ENCODE peak calls at places on chromosomes 12 and 14, in five cellular contexts. M is heart left ventricle; S is foreskin melanocyte; C is OCI-M1; W is activated T-cell treated with anti-CD3 and anti-CD28 coated beads, Interleukin-2, amount 50 U/mL, for 72 hours. A is an unnamed sample.

GRCh38 chr14:72610096-72610830 is 283.6 kb downstream of the DPF3 start:
- DNase-seq in M (no peak), S (no peak), C (no peak), W (no peak), A (no peak)

GRCh38 chr12:62021808-62022207 is 238.4 kb upstream of the USP15 start:
- DNase-seq in M (no peak), S (no peak), C (peak; percentile 13), W (no peak), A (no peak)

GRCh38 chr12:104669057-104669770 is 212.5 kb downstream of the CHST11 start:
- DNase-seq in M (peak; percentile 70), S (peak; percentile 94), C (no peak), W (no peak), A (peak; percentile 81)

GRCh38 chr12:104699489-104700194 is 242.9 kb downstream of the CHST11 start:
- DNase-seq in M (no peak), S (no peak), C (no peak), W (peak; percentile 49), A (no peak)

GRCh38 chr12:95118138-95118787 is 44.8 kb upstream of the NR2C1 start:
- DNase-seq in M (no peak), S (no peak), C (no peak), W (no peak), A (peak; percentile 84)

GRCh38 chr14:23882884-23883283 is 70.7 kb upstream of the DHRS4 start:
- DNase-seq in M (no peak), S (no peak), C (no peak), W (no peak), A (no peak)

GRCh38 chr12:71174825-71175224 is 17.0 kb upstream of the TSPAN8 start:
- DNase-seq in M (no peak), S (no peak), C (no peak), W (no peak), A (no peak)

GRCh38 chr12:125346361-125346760 is 281.1 kb downstream of the AACS start:
- DNase-seq in M (no peak), S (no peak), C (peak; percentile 23), W (no peak), A (no peak)

GRCh38 chr12:30357712-30358111 is 338.0 kb downstream of the IPO8 start:
- DNase-seq in M (no peak), S (no peak), C (no peak), W (no peak), A (peak; percentile 1)